ENCODE peak calls at places on chromosomes 3 and 15, in nine cellular contexts. L is AG09309, Q is fibroblast of pulmonary artery, P is keratinocyte, O is fibroblast of lung, I is OCI-LY7, F is HepG2, B is colonic mucosa, Y is lung. W is an unnamed sample.

GRCh38 chr15:42137461-42138261 is 18.8 kb downstream of the PLA2G4F start:
- DNase-seq in O (peak; percentile 65), F (peak; percentile 48), L (no peak), Y (peak; percentile 30), I (peak; percentile 66), Q (peak; percentile 68), B (peak; percentile 22), P (no peak), W (no peak)

GRCh38 chr15:40918146-40918798 is 10.9 kb upstream of the DLL4 start:
- DNase-seq in O (no peak), I (no peak), F (no peak), B (no peak), P (no peak), Y (no peak), L (no peak), Q (no peak), W (no peak)

GRCh38 chr3:31227152-31227581 is 305.6 kb upstream of the STT3B start:
- DNase-seq in B (no peak), I (peak; percentile 96), Y (no peak), F (no peak), L (no peak), O (no peak), Q (no peak), P (no peak), W (no peak)

GRCh38 chr3:16239082-16239770 is 25.5 kb downstream of the DPH3 start:
- DNase-seq in O (peak; percentile 28), I (no peak), L (no peak), P (no peak), Q (peak; percentile 14), Y (no peak), F (no peak), B (no peak), W (no peak)

GRCh38 chr3:120554727-120555660 is 41.1 kb upstream of the NDUFB4 start:
- DNase-seq in I (no peak), O (no peak), F (no peak), L (no peak), Q (no peak), Y (no peak), B (no peak), P (no peak), W (no peak)

GRCh38 chr3:127041264-127041820 is 58.4 kb downstream of the PLXNA1 start:
- DNase-seq in Q (no peak), I (no peak), B (no peak), O (no peak), F (no peak), L (no peak), P (no peak), Y (no peak), W (no peak)

GRCh38 chr3:170651260-170651845 is 65.5 kb upstream of the SLC7A14 start:
- DNase-seq in I (no peak), L (no peak), Q (no peak), Y (no peak), O (no peak), F (no peak), B (no peak), P (no peak), W (no peak)

GRCh38 chr15:52121896-52122295 is 9.3 kb upstream of the BCL2L10 start:
- DNase-seq in O (peak; percentile 63), F (no peak), I (no peak), L (no peak), B (no peak), P (no peak), Y (no peak), Q (peak; percentile 92), W (no peak)

GRCh38 chr3:40971191-40972168 is 227.8 kb upstream of the CTNNB1 start:
- DNase-seq in Q (peak; percentile 99), B (peak; percentile 76), I (peak; percentile 57), L (peak; percentile 88), F (peak; percentile 53), Y (peak; percentile 86), O (peak; percentile 91), P (no peak), W (peak; percentile 65)

GRCh38 chr3:155960060-155960459 is 89.6 kb downstream of the GMPS start:
- DNase-seq in I (no peak), P (no peak), F (no peak), O (peak; percentile 57), Y (no peak), B (no peak), L (peak; percentile 54), Q (peak; percentile 80), W (peak; percentile 72)

GRCh38 chr3:127370906-127371305 is 83.1 kb upstream of the PRR20G start:
- DNase-seq in I (no peak), P (no peak), Y (no peak), O (no peak), L (no peak), B (no peak), Q (no peak), F (no peak), W (no peak)

GRCh38 chr15:58880320-58880719 is 53.2 kb downstream of the SLTM start:
- DNase-seq in L (no peak), Q (no peak), B (no peak), P (no peak), Y (no peak), I (peak; percentile 18), F (no peak), O (no peak), W (no peak)

GRCh38 chr15:43410572-43411214 is 39.8 kb downstream of the TUBGCP4 start:
- DNase-seq in P (no peak), O (peak; percentile 2), I (no peak), L (peak; percentile 16), F (no peak), Q (peak; percentile 70), Y (no peak), B (no peak), W (no peak)

DNA sequence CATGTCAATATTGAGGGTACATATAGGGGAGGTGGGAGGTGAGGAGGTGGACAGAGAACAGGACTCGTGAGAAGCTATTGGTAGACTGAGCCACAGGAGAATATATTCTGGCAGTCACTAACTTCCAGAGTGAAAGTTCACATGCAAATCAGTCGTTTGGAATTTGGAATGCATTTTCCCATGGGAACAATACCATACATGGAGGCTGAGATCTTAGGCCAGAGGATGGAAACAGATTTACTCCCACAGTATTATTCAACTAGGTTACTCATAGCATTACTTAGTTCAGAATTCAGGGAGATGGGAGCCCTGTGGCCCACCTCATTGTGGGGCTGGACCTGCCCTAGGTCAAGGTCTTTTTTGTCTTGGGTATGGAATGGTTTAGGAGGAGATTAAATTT is 36.4 kb upstream of the ABHD2 start:
- DNase-seq in L (peak; percentile 87), Q (peak; percentile 95), F (peak; percentile 12), Y (no peak), O (peak; percentile 93), I (no peak), P (no peak), B (no peak), W (peak; percentile 77)
- TF ChIP-seq CTCF in L (no peak), Q (no peak), F (no peak), Y (no peak), O (no peak), I (no peak), P (no peak), B (no peak), W (no peak)

DNA sequence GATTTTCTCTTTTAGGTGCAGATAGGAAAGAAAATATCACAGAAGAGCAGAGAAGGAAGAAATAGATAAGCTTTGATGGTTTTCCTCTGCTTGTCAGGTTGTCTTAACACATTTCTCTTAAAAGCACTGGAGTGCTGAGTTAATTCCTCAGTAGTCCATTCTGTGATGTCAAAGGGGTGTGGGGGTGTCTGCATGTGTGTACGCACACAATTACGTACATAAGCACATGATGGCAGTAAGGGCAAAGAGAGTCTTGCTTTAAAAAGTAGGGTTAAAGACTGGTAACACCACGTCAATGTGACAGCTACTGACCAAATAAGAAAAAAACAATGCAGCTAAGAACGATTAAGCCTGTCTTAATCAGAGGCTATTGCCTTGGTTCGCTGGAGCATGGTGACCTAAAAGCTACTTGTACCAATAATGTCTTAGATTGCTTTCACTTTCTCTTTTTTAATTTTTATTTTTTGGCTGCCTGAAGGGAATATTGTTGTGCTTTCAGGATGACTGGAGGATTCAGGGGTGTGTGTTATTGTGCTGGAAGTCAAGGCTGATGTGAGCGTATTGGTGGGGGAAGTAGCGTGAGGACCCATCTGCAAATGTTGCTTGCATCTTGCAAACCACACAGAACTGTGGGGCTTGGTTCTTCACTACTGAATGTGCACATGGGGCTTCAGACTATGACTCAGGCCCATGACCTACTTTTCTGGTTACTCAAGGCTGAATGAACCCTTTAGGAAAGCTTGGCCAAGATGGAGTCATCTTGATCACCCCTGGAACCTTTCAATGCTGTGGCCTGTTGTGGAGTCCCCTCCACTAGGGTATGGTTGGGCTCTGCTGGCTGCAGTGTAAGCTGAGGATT is 417.8 kb upstream of the TPM1 start:
- DNase-seq in B (no peak), L (peak; percentile 72), I (no peak), F (no peak), Y (no peak), P (no peak), Q (peak; percentile 27), O (peak; percentile 46), W (no peak)
- H3K4me3 ChIP-seq in B (no peak overlapping the region), L (peak overlapping the region; percentile 41), I (no peak overlapping the region), F (no peak overlapping the region), Y (no peak overlapping the region), P (no peak overlapping the region), Q (no peak overlapping the region), O (peak overlapping the region; percentile 44), W (no peak overlapping the region)

DNA sequence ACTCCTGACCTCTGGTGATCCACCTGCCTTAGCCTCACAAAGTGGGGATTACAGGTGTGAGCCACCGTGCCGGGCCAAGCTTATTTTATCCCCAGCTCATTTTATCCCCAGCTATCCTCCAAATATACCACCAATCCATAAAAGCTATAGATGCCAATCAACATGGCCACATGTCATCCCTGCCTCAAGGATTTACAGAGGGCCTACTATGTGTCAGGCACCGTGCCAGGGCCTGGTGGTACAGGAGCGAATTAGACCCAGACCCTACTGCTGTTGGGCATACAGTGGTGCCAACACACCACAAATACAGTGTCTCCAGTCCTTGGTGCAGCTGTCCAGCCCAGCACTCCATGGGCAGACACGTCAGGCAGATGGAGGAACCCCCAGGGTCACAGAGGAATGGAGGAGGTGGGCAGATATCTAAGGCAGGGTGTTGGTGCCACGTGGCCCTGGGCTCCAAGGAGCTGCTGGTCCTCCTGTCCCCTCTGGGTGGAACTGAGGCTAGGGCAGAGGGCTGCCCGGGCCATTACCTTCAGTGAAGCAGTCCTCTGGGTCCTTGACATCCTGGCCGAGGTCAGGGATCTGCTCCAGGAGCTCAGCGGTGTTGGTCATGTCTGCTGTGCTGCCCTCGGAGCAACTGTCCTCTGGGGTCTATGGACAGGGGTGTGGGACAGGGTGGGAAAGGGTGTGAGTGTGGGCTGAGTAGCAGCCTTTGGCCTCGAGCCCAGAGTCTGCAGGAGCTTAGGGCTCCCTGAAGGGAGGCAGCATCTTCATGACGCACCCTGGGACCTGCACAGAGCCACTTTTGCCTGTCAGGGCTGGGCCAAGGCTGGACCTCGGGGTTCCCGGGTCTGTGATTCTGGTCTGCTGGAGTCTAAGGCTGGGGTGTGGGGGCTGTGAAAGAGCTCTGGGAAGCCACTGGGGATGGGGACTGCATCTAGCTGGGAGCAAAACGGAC is 73.1 kb downstream of the SCN5A start:
- DNase-seq in P (no peak), Y (no peak), F (no peak), L (no peak), B (no peak), I (no peak), Q (no peak), O (no peak), W (no peak)
- TF ChIP-seq CTCF in P (no peak), Y (no peak), F (no peak), L (no peak), B (no peak), I (no peak), Q (no peak), O (no peak), W (no peak)

DNA sequence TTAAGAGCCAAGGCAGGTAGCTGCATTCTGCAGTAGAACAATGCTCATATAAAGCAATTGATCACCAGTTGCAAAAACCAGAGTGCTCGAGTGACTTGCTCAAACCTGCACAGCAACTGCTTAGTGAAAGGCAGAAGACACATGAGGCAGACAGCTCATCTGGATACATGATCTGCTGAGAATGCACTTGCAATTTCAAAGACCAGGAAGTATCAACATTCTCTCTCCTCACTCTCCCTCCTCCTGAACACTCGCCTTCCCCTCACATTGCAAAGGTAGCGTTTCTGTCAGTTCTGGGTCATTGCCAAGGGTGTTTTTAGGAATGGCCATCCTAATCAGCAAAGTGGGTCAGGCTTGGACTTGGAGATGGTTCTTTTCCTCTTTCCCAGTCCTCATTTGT is 61.0 kb downstream of the BFSP2 start:
- DNase-seq in Q (no peak), F (no peak), Y (no peak), P (peak; percentile 42), O (no peak), L (no peak), B (no peak), I (peak; percentile 53), W (no peak)
- H3K4me3 ChIP-seq in Q (no peak overlapping the region), F (no peak overlapping the region), Y (no peak overlapping the region), P (peak overlapping the region; percentile 21), O (no peak overlapping the region), L (no peak overlapping the region), B (no peak overlapping the region), I (no peak overlapping the region), W (no peak overlapping the region)